ENCODE peak calls at places on chromosome 17, in eight cellular contexts. B is upper lobe of right lung; X is SK-N-SH; C is mesenchymal stem cell; N is CD8-positive, alpha-beta T cell; Z is uterus; A is GM23248; O is A673. U is an unnamed sample.
A peak's percentile ranks its signal among the peaks of the same experiment; 100 is the strongest.

GRCh38 chr17:51703364-51704341 is 443.3 kb downstream of the UTP18 start:
- DNase-seq in B (no peak), X (no peak), C (no peak), N (no peak), Z (peak; percentile 34), A (peak; percentile 40), O (no peak), U (peak; percentile 27)

GRCh38 chr17:7466644-7467341 is 12.6 kb downstream of the ZBTB4 start:
- DNase-seq in B (no peak), X (no peak), C (peak; percentile 46), N (no peak), Z (peak; percentile 86), A (peak; percentile 40), O (no peak), U (peak; percentile 73)

GRCh38 chr17:51455931-51456330 is 195.6 kb downstream of the UTP18 start:
- DNase-seq in B (no peak), X (no peak), C (no peak), N (no peak), Z (no peak), A (no peak), O (no peak), U (no peak)

GRCh38 chr17:18860161-18860972 is 2.4 kb downstream of the PRPSAP2 start:
- DNase-seq in B (no peak), X (no peak), C (peak; percentile 11), N (no peak), Z (no peak), A (peak; percentile 53), O (no peak), U (no peak)

GRCh38 chr17:42311240-42312034 is 23.1 kb downstream of the STAT5A start:
- DNase-seq in B (peak; percentile 93), X (peak; percentile 82), C (peak; percentile 95), N (no peak), Z (peak; percentile 93), A (peak; percentile 96), O (no peak), U (peak; percentile 57)

GRCh38 chr17:9728005-9728404 is 63.4 kb downstream of the DHRS7C start:
- DNase-seq in B (no peak), X (no peak), C (no peak), N (no peak), Z (no peak), A (no peak), O (no peak), U (no peak)

GRCh38 chr17:73595068-73595865 is 49.0 kb downstream of the SDK2 start:
- DNase-seq in B (peak; percentile 71), X (peak; percentile 96), C (peak; percentile 64), N (peak; percentile 18), Z (no peak), A (no peak), O (peak; percentile 15), U (peak; percentile 51)

GRCh38 chr17:48541574-48542113 is 3.3 kb downstream of the HOXB2 start:
- DNase-seq in B (peak; percentile 69), X (peak; percentile 44), C (peak; percentile 80), N (peak; percentile 37), Z (peak; percentile 83), A (peak; percentile 88), O (peak; percentile 78), U (peak; percentile 65)

GRCh38 chr17:46822388-46822921 is 4.0 kb upstream of the WNT3 start:
- DNase-seq in B (peak; percentile 74), X (no peak), C (no peak), N (no peak), Z (no peak), A (no peak), O (no peak), U (no peak)

GRCh38 chr17:9644910-9645751 is at the start of gene USP43:
- DNase-seq in B (peak; percentile 87), X (peak; percentile 36), C (peak; percentile 50), N (no peak), Z (no peak), A (peak; percentile 31), O (peak; percentile 35), U (peak; percentile 23)

GRCh38 chr17:521561-522325 is 169.1 kb upstream of the RPH3AL start:
- DNase-seq in B (no peak), X (no peak), C (no peak), N (no peak), Z (no peak), A (no peak), O (no peak), U (no peak)

GRCh38 chr17:29617481-29618271 is 5.0 kb downstream of the CORO6 start:
- DNase-seq in B (peak; percentile 94), X (no peak), C (peak; percentile 71), N (peak; percentile 77), Z (peak; percentile 59), A (peak; percentile 50), O (no peak), U (peak; percentile 65)

GRCh38 chr17:62692721-62693431 is 65.4 kb downstream of the MRC2 start:
- DNase-seq in B (no peak), X (peak; percentile 82), C (peak; percentile 36), N (no peak), Z (no peak), A (peak; percentile 61), O (peak; percentile 29), U (peak; percentile 54)

GRCh38 chr17:15973016-15973415 is 26.5 kb downstream of the ZSWIM7 start:
- DNase-seq in B (no peak), X (no peak), C (no peak), N (no peak), Z (no peak), A (no peak), O (no peak), U (no peak)

GRCh38 chr17:681738-682137 is 32.9 kb downstream of the VPS53 start:
- DNase-seq in B (no peak), X (no peak), C (peak; percentile 30), N (no peak), Z (no peak), A (peak; percentile 79), O (peak; percentile 52), U (no peak)

GRCh38 chr17:16987830-16988601 is 16.1 kb upstream of the TNFRSF13B start:
- DNase-seq in B (peak; percentile 81), X (no peak), C (peak; percentile 83), N (peak; percentile 33), Z (peak; percentile 39), A (peak; percentile 93), O (peak; percentile 93), U (peak; percentile 75)

GRCh38 chr17:42179911-42180410 is 981 bp downstream of the KCNH4 start:
- DNase-seq in B (no peak), X (peak; percentile 62), C (peak; percentile 53), N (no peak), Z (peak; percentile 44), A (peak; percentile 61), O (peak; percentile 43), U (peak; percentile 57)

DNA sequence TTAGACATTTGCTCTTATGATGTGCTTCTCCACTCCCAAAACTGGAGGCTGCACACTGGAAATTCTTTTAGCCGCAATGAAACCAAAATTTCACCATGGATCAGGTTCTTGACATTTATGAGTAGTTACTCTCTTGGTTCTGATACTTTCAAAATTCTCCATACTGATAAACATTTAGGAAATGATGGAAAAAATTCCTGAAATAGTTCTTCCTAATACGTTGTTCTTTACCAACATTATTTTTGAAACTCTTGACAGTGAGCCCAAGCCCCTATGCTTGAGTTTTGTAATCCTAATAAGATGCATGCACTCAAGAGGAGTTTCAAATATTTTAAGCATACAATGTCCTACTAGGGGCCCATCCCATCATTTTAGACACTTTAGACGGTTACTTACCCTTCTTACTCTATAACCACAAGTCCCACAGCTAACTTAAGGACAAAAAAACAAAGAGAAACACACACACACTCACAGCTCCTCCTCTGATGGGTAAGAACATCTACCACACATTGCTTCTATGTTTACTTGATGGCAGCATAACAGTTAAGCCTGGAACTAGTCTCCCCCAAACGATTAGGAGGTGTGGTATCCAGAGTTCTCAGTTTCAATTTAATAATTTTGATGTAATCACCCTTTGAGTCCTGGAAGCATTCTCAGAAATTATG is 3.7 kb downstream of the VEZF1 start:
- DNase-seq in B (no peak), X (no peak), C (no peak), N (no peak), Z (no peak), A (no peak), O (no peak), U (peak; percentile 56)
- H3K27ac ChIP-seq in B (no peak overlapping the region), X (peak overlapping the region; percentile 78), C (no peak overlapping the region), N (no peak overlapping the region), Z (peak overlapping the region; percentile 96), A (peak overlapping the region; percentile 89), O (peak overlapping the region; percentile 43), U (no peak overlapping the region)

GRCh38 chr17:6443692-6444572 is at the start of gene PIMREG:
- DNase-seq in B (peak; percentile 97), X (peak; percentile 98), C (peak; percentile 96), N (peak; percentile 84), Z (peak; percentile 83), A (peak; percentile 99), O (peak; percentile 98), U (peak; percentile 96)
- H3K4me3 ChIP-seq in B (peak within 1 kb of the TSS; percentile 66), X (peak within 1 kb of the TSS; percentile 60), C (peak within 1 kb of the TSS; percentile 92), N (peak within 1 kb of the TSS; percentile 94), Z (peak within 1 kb of the TSS; percentile 43), A (peak within 1 kb of the TSS; percentile 75), O (peak within 1 kb of the TSS; percentile 77), U (peak within 1 kb of the TSS; percentile 38)

GRCh38 chr17:77963441-77963840 is 4.9 kb downstream of the TNRC6C start:
- DNase-seq in B (no peak), X (peak; percentile 77), C (peak; percentile 79), N (peak; percentile 22), Z (no peak), A (peak; percentile 91), O (peak; percentile 80), U (peak; percentile 70)
- H3K4me1 ChIP-seq in B (peaks cover 33% of the 10 kb centered on the region), X (no peaks in the 10 kb centered on the region), C (peaks cover 7% of the 10 kb centered on the region), N (peaks cover 75% of the 10 kb centered on the region), Z (peaks cover 5% of the 10 kb centered on the region), A (peaks cover 17% of the 10 kb centered on the region), O (peaks cover 45% of the 10 kb centered on the region), U (peaks cover 15% of the 10 kb centered on the region)

GRCh38 chr17:64611374-64611773 is 50.7 kb downstream of the SMURF2 start:
- DNase-seq in B (no peak), X (no peak), C (no peak), N (no peak), Z (no peak), A (no peak), O (no peak), U (no peak)

GRCh38 chr17:64614266-64615011 is 47.7 kb downstream of the SMURF2 start:
- DNase-seq in B (no peak), X (no peak), C (no peak), N (no peak), Z (no peak), A (no peak), O (no peak), U (no peak)

GRCh38 chr17:64617125-64617780 is 44.9 kb downstream of the SMURF2 start:
- DNase-seq in B (no peak), X (no peak), C (no peak), N (no peak), Z (no peak), A (peak; percentile 56), O (no peak), U (no peak)

GRCh38 chr17:64618848-64619247 is 43.3 kb downstream of the SMURF2 start:
- DNase-seq in B (no peak), X (no peak), C (no peak), N (no peak), Z (no peak), A (no peak), O (no peak), U (no peak)

DNA sequence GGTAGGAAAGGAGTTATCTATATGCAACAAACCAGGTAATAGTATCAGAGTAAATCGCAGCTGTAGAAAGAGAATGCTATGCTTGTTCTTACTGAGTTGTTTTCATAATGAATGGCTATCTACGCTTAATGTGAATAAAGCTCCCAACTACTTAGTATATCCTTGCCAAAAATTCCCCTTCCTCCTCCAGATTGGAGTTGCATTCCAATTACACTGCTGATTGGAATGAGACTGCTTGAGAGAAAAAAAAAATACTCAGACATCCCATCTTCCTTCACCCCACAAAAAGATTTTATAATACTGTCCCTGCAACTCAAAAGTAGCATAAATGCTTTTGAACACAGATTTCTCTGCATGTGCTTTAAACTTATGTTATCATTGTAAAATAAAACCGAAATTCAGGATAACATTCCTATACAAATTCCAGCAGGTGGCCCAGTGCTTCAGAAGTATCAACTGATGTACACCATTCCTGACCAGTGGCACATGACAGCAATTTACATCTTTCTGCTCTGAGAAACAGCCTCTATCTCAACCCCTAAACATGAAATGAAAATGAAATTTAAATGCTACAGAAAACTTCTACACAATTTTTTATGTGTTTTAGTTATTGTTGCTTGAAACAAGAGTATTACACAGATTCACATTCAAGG is 47.0 kb downstream of the SMURF2 start:
- DNase-seq in B (no peak), X (no peak), C (peak; percentile 57), N (no peak), Z (no peak), A (peak; percentile 73), O (no peak), U (no peak)
- H3K27ac ChIP-seq in B (no peak overlapping the region), X (peak overlapping the region; percentile 40), C (peak overlapping the region; percentile 63), N (no peak overlapping the region), Z (no peak overlapping the region), A (peak overlapping the region; percentile 17), O (no peak overlapping the region), U (peak overlapping the region; percentile 56)

U was measured in cardiac muscle cell.